ENCODE peak calls at places on chromosomes 16 and 17, in nine cellular contexts. E, S, Q, U, W, M, Y, C and I are unnamed samples.

GRCh38 chr16:25838724-25839186 is 147.0 kb downstream of the HS3ST4 start:
- DNase-seq in E (no peak), S (no peak), Q (no peak), U (no peak), W (peak), M (peak), Y (peak), C (peak), I (peak)

GRCh38 chr17:40060887-40061480 is 1.8 kb upstream of the THRA start:
- DNase-seq in E (no peak), S (no peak), Q (no peak), U (no peak), W (no peak), M (no peak), Y (no peak), C (no peak), I (peak)

GRCh38 chr16:67372664-67373063 is 20.6 kb downstream of the TPPP3 start:
- DNase-seq in E (no peak), S (no peak), Q (no peak), U (no peak), W (peak), M (no peak), Y (peak), C (peak), I (peak)

GRCh38 chr17:18025596-18026407 is 13.2 kb downstream of the ATPAF2 start:
- DNase-seq in E (no peak), S (no peak), Q (no peak), U (no peak), W (peak), M (no peak), Y (peak), C (peak), I (no peak)

GRCh38 chr16:58467915-58468314 is 32.0 kb upstream of the NDRG4 start:
- DNase-seq in E (no peak), S (no peak), Q (no peak), U (no peak), W (no peak), M (no peak), Y (no peak), C (no peak), I (no peak)

GRCh38 chr17:57735707-57736106 is 9.4 kb downstream of the CCDC182 start:
- DNase-seq in E (no peak), S (no peak), Q (no peak), U (no peak), W (no peak), M (no peak), Y (no peak), C (no peak), I (no peak)

GRCh38 chr16:62277942-62278341 is 241.7 kb upstream of the CDH8 start:
- DNase-seq in E (no peak), S (no peak), Q (no peak), U (no peak), W (no peak), M (no peak), Y (no peak), C (no peak), I (no peak)

GRCh38 chr16:69741951-69742904 is 12.5 kb downstream of the NOB1 start:
- DNase-seq in E (no peak), S (peak), Q (no peak), U (peak), W (peak), M (no peak), Y (peak), C (peak), I (peak)

GRCh38 chr17:28551421-28552186 is 820 bp downstream of the UNC119 start:
- DNase-seq in E (no peak), S (no peak), Q (no peak), U (no peak), W (peak), M (no peak), Y (no peak), C (peak), I (no peak)

GRCh38 chr16:79808731-79809130 is 208.2 kb upstream of the MAF start:
- DNase-seq in E (no peak), S (no peak), Q (no peak), U (no peak), W (no peak), M (no peak), Y (no peak), C (no peak), I (no peak)

GRCh38 chr16:11835891-11836652 is 15.3 kb downstream of the RSL1D1 start:
- DNase-seq in E (no peak), S (no peak), Q (no peak), U (no peak), W (peak), M (no peak), Y (peak), C (peak), I (no peak)

GRCh38 chr16:30782486-30783279 is 4.3 kb downstream of the ZNF629 start:
- DNase-seq in E (no peak), S (no peak), Q (no peak), U (no peak), W (no peak), M (no peak), Y (no peak), C (no peak), I (no peak)

GRCh38 chr17:3474212-3474611 is 1.6 kb upstream of the ASPA start:
- DNase-seq in E (no peak), S (no peak), Q (no peak), U (no peak), W (no peak), M (no peak), Y (no peak), C (peak), I (no peak)

GRCh38 chr17:2076461-2076984 is 21.6 kb downstream of the HIC1 start:
- DNase-seq in E (no peak), S (no peak), Q (no peak), U (no peak), W (no peak), M (no peak), Y (peak), C (no peak), I (no peak)

GRCh38 chr17:33976816-33977215 is 278.3 kb upstream of the CCL2 start:
- DNase-seq in E (peak), S (no peak), Q (no peak), U (no peak), W (no peak), M (no peak), Y (no peak), C (no peak), I (no peak)

GRCh38 chr17:32261937-32262510 is 3.6 kb upstream of the RHBDL3 start:
- DNase-seq in E (no peak), S (no peak), Q (no peak), U (no peak), W (no peak), M (no peak), Y (no peak), C (no peak), I (no peak)

GRCh38 chr16:81652798-81653505 is 126.1 kb upstream of the PLCG2 start:
- DNase-seq in E (no peak), S (no peak), Q (no peak), U (no peak), W (no peak), M (no peak), Y (no peak), C (no peak), I (no peak)

GRCh38 chr17:2043785-2044184 is 2.0 kb downstream of the OVCA2 start:
- DNase-seq in E (no peak), S (no peak), Q (no peak), U (no peak), W (peak), M (no peak), Y (peak), C (no peak), I (no peak)

GRCh38 chr16:74700206-74701040 is at the start of gene MLKL:
- DNase-seq in E (no peak), S (peak), Q (peak), U (peak), W (peak), M (no peak), Y (peak), C (peak), I (peak)
- TF ChIP-seq CTCF in E (no peak), S (no peak), Q (no peak), U (no peak), W (no peak), M (no peak), Y (no peak), C (no peak), I (peak)

GRCh38 chr16:19610200-19610599 is 54.7 kb downstream of the VPS35L start:
- DNase-seq in E (no peak), S (no peak), Q (no peak), U (no peak), W (no peak), M (no peak), Y (no peak), C (no peak), I (no peak)

GRCh38 chr16:19604911-19605310 is 49.4 kb downstream of the VPS35L start:
- DNase-seq in E (no peak), S (no peak), Q (no peak), U (no peak), W (no peak), M (no peak), Y (no peak), C (no peak), I (no peak)

GRCh38 chr16:19607610-19608280 is 52.2 kb downstream of the VPS35L start:
- DNase-seq in E (no peak), S (no peak), Q (no peak), U (no peak), W (peak), M (no peak), Y (peak), C (peak), I (no peak)

GRCh38 chr16:19605701-19606100 is 50.2 kb downstream of the VPS35L start:
- DNase-seq in E (no peak), S (no peak), Q (no peak), U (no peak), W (no peak), M (no peak), Y (no peak), C (no peak), I (no peak)

DNA sequence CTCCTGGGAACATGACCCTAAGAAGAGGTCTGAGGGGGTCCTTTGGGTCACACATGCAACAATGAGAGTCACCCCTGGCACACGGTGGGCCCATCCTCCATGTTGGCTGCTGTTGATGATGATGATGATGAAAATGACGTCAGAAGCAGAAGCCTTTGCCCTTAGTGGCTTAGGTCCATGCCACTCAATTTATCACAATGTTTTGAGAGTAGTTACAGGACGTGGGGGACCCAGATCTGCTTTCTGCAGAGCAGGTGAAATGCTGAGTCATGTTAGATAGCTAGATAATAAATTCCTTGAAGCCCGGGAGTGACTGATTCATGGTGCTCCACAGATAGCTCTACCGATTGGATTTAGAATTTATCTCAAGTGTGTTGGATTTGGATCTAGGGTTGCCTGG is 53.9 kb downstream of the VPS35L start:
- DNase-seq in E (no peak), S (no peak), Q (no peak), U (no peak), W (peak), M (no peak), Y (no peak), C (no peak), I (no peak)
- TF ChIP-seq CTCF in E (no peak), S (no peak), Q (no peak), U (no peak), W (no peak), M (no peak), Y (no peak), C (no peak), I (no peak)

DNA sequence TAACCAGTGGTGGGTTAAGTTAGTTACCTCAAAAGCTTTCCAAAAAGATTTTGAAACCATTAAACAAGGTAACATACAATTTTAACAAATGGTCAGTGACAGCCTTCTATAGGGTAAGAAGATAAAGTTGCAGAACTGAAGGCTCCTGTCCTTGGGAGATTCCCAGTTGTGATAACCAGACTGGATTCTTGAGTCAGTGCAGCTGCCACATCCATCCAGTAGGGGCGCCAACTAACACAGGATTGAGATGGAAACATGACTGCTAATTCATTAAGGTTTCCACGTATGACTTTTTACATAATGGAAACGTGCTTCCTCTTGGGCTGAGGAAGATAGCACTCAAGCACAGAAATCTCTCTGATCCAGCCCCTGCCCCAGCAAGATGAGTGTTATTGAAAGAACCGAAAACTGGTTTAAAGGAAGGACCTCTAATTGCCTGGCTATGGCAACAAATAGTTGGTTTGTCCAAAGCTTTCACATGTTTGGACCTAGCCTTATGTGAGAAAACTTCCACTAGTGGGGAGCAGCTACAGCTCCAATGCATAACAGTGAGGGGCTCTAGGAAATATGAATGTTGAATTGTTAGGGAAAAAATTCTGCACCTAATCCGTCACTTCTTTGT is 269.8 kb upstream of the MYOCD start:
- DNase-seq in E (no peak), S (no peak), Q (no peak), U (no peak), W (no peak), M (no peak), Y (no peak), C (peak), I (no peak)
- TF ChIP-seq CTCF in E (no peak), S (peak), Q (no peak), U (no peak), W (peak), M (peak), Y (peak), C (peak), I (peak)

DNA sequence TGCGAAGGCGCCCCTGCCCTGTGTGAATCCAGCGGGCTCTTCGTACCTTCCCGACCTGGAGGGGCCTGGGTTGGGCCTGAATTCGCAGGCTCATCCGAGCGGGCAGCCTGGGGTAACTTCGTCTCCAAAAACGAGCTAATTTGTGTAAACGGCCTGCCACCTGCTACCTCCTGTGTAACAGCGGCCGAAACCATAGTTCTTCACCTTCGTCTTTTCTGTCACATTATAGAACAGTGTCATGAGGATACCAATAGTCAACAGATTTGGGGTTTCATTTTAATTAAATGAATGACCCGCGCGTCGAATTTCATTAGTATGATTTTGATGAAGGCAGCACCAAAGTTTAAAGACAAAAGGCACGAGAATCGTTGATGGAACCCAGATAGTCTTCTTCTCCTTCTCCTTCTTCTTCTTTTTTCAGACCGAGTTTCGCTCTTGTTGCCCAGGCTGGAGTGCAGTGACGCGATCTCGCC is 469 bp upstream of the CENPV start:
- DNase-seq in E (no peak), S (no peak), Q (no peak), U (no peak), W (no peak), M (no peak), Y (no peak), C (no peak), I (no peak)
- TF ChIP-seq CTCF in E (no peak), S (no peak), Q (no peak), U (no peak), W (no peak), M (peak), Y (no peak), C (no peak), I (no peak)

DNA sequence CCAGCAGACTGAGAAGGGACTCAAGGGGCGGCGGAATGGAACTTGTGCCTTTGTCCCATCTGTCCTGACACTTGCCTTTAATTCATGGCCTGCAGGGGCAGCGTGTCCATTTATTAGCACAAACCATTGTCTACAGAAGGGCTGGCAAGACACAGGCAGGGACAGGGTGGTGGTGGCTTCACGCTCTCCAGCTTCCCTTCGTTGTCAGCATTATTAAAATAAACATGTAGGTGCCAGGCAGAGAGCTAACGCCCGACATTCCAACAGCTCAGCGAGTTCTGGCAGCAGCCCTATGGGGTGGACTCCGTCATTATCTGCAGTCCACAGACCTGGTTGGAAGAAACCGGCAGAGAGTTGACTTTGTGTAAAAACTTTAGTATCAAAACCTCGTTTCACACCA is 16.3 kb downstream of the DNAI2 start:
- DNase-seq in E (no peak), S (no peak), Q (no peak), U (no peak), W (no peak), M (no peak), Y (no peak), C (no peak), I (no peak)
- TF ChIP-seq CTCF in E (no peak), S (no peak), Q (no peak), U (no peak), W (no peak), M (no peak), Y (no peak), C (no peak), I (no peak)

DNA sequence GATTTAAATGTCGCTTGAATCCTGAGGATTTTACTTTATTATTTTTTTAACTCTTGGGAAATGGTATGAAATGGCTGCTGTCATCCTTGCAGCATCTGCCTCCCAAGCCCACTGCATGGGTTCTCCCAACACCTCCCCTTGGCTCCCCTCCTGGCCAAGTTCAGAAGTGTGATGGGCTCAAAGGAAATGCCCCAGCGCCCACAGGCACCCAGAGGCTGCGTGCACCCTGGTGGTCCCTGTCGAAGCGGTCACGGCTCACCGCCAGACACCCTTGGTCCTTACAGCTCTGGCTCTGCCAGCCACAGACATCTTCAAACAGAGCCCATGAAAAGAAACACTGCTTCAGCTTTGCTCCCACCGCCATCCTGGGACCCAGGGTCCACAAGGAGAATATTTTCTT is 334.7 kb downstream of the SOX9 start:
- DNase-seq in E (no peak), S (no peak), Q (no peak), U (no peak), W (no peak), M (no peak), Y (no peak), C (no peak), I (no peak)
- TF ChIP-seq CTCF in E (no peak), S (no peak), Q (no peak), U (no peak), W (no peak), M (no peak), Y (peak), C (no peak), I (no peak)

GRCh38 chr17:7403902-7404736 is at the start of gene TMEM256:
- DNase-seq in E (peak), S (peak), Q (peak), U (peak), W (peak), M (peak), Y (peak), C (peak), I (peak)
- TF ChIP-seq CTCF in E (no peak), S (no peak), Q (no peak), U (no peak), W (no peak), M (no peak), Y (no peak), C (no peak), I (no peak)

GRCh38 chr17:72145972-72146755 is 25.3 kb downstream of the SOX9 start:
- DNase-seq in E (no peak), S (no peak), Q (no peak), U (no peak), W (peak), M (no peak), Y (peak), C (no peak), I (no peak)
- TF ChIP-seq CTCF in E (no peak), S (no peak), Q (no peak), U (no peak), W (no peak), M (no peak), Y (no peak), C (no peak), I (no peak)

DNA sequence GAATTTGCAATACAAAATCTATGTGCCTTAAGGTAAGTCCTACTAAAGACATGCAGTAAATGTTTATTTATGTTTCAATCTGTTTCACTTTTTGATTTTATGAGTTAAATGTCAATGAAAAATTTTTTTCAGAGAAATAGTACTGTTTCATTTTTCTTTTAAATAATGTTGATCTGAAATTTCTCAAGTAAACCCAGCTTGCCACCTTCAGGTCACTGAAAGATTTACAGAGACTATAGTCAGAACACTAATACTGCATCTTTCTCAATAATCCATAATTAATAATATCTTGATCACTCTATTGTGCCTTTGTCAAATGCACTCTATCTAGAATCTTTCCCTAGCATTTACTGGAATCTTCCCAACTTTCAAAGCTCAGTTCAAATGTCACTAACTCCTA is 6.5 kb upstream of the DHX40 start:
- DNase-seq in E (no peak), S (no peak), Q (no peak), U (no peak), W (peak), M (no peak), Y (peak), C (peak), I (no peak)
- TF ChIP-seq CTCF in E (peak), S (no peak), Q (no peak), U (peak), W (peak), M (peak), Y (peak), C (peak), I (no peak)